ENCODE peak calls at places on chromosomes 1 and 21, in four cellular contexts. A is kidney; T is CD4-positive, alpha-beta T cell; Q is colonic mucosa. I is an unnamed sample. For H3K9me3, the result is how much of the 10 kb centered on the place peaks cover.

GRCh38 chr1:102045752-102046151 is 49.0 kb upstream of the OLFM3 start:
- DNase-seq in A (no peak), T (no peak), Q (peak), I (no peak)

GRCh38 chr1:101178688-101179491 is 57.9 kb upstream of the S1PR1 start:
- DNase-seq in A (no peak), T (no peak), Q (no peak), I (no peak)

GRCh38 chr1:30194046-30194619 is 529.3 kb downstream of the MATN1 start:
- DNase-seq in T (no peak), Q (no peak), A (no peak), I (no peak)

GRCh38 chr1:10074855-10075418 is 42.2 kb downstream of the UBE4B start:
- DNase-seq in A (no peak), T (no peak), Q (no peak), I (no peak)

GRCh38 chr1:23424171-23424959 is at the start of gene TCEA3:
- DNase-seq in Q (peak), T (peak), A (no peak), I (peak)

GRCh38 chr1:199221371-199222150 is 582.7 kb downstream of the PTPRC start:
- DNase-seq in Q (no peak), T (no peak), A (no peak), I (no peak)

GRCh38 chr1:50921029-50921428 is 39.0 kb downstream of the FAF1 start:
- DNase-seq in Q (no peak), A (no peak), T (no peak), I (no peak)

GRCh38 chr1:27789511-27790154 is 16.6 kb downstream of the STX12 start:
- DNase-seq in A (no peak), Q (no peak), T (no peak), I (no peak)

GRCh38 chr1:209626633-209627348 is 25.4 kb downstream of the LAMB3 start:
- DNase-seq in T (no peak), A (no peak), Q (no peak), I (no peak)

GRCh38 chr1:39425151-39425550 is 66.3 kb upstream of the BMP8A start:
- DNase-seq in Q (no peak), A (no peak), T (no peak), I (no peak)

GRCh38 chr21:44289381-44290010 is 3.8 kb downstream of the AIRE start:
- DNase-seq in Q (no peak), T (no peak), A (peak), I (no peak)

GRCh38 chr1:18107671-18108312 is at the start of gene IGSF21:
- DNase-seq in A (no peak), Q (no peak), T (no peak), I (no peak)

GRCh38 chr1:85359874-85360708 is 83.7 kb upstream of the BCL10 start:
- DNase-seq in A (no peak), T (no peak), Q (no peak), I (no peak)

GRCh38 chr1:186195377-186195931 is 179.6 kb downstream of the TPR start:
- DNase-seq in A (no peak), T (no peak), Q (no peak), I (no peak)

DNA sequence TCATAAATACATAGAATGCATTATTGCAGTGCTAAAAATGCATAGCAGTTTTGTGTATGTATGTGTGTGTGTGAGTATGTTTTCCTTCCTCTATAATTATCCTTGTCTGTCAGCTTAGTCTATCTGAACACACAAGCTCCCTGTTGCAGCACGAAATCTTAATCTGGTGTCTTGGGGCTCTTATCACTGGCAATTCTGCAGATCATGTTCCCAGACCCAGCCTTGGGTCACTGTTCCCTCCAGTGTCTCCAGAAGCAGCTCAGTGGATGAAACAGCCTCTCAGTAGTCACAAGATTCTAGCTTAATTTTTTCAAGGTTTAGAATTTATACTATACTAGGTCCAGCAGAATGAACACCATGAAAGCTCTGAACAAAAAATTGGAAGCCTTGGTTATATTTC is 777.9 kb downstream of the MRPL39 start:
- DNase-seq in T (no peak), A (no peak), Q (no peak), I (no peak)
- H3K9me3 ChIP-seq in T (under half), A (under half), Q (under half), I (under half)

GRCh38 chr21:45964649-45965048 is 16.9 kb upstream of the COL6A1 start:
- DNase-seq in A (no peak), T (no peak), Q (no peak), I (no peak)

GRCh38 chr21:45965084-45965826 is 16.3 kb upstream of the COL6A1 start:
- DNase-seq in Q (no peak), A (peak), T (no peak), I (no peak)

GRCh38 chr21:45962531-45963224 is 18.9 kb upstream of the COL6A1 start:
- DNase-seq in A (peak), Q (no peak), T (no peak), I (no peak)

GRCh38 chr21:45959779-45960390 is 21.7 kb upstream of the COL6A1 start:
- DNase-seq in Q (no peak), A (no peak), T (no peak), I (no peak)

GRCh38 chr21:45963225-45963555 is 18.4 kb upstream of the COL6A1 start:
- DNase-seq in T (no peak), A (no peak), Q (no peak), I (no peak)
- H3K9me3 ChIP-seq in T (under half), A (under half), Q (under half), I (under half)

GRCh38 chr21:27545754-27546349 is 579.0 kb upstream of the ADAMTS5 start:
- DNase-seq in Q (no peak), T (no peak), A (no peak), I (no peak)

GRCh38 chr21:27555996-27556395 is 589.1 kb upstream of the ADAMTS5 start:
- DNase-seq in A (no peak), Q (no peak), T (no peak), I (no peak)

GRCh38 chr21:27550258-27550657 is 583.4 kb upstream of the ADAMTS5 start:
- DNase-seq in Q (no peak), A (no peak), T (no peak), I (no peak)
- H3K9me3 ChIP-seq in Q (under half), A (under half), T (under half), I (under half)

GRCh38 chr1:180384606-180385005 is 117.8 kb downstream of the ACBD6 start:
- DNase-seq in A (no peak), T (no peak), Q (no peak), I (no peak)
- H3K9me3 ChIP-seq in A (under half), T (half or more), Q (under half), I (under half)

GRCh38 chr1:89633103-89633744 is at the start of gene LRRC8C:
- DNase-seq in Q (peak), A (peak), T (peak), I (peak)
- H3K9me3 ChIP-seq in Q (under half), A (under half), T (under half), I (under half)

I was measured in T-helper 17 cell.